ENCODE peak calls at places on chromosomes 4 and X, in eight cellular contexts. V, T, L, F, C, J, B and E are unnamed samples.
A peak's percentile ranks its signal among the peaks of the same experiment; 100 is the strongest.

GRCh38 chrX:124433186-124433585 is 86.8 kb downstream of the SH2D1A start:
- DNase-seq in V (no peak), T (no peak), L (no peak), F (no peak), C (no peak), J (no peak), B (no peak), E (no peak)

GRCh38 chrX:38796926-38797325 is 4.3 kb upstream of the MID1IP1 start:
- DNase-seq in V (no peak), T (no peak), L (no peak), F (no peak), C (no peak), J (no peak), B (no peak), E (no peak)

GRCh38 chrX:24870143-24870542 is 145.6 kb downstream of the ARX start:
- DNase-seq in V (no peak), T (no peak), L (no peak), F (no peak), C (peak; percentile 48), J (peak; percentile 75), B (no peak), E (no peak)

GRCh38 chr4:5142726-5143125 is 91.4 kb downstream of the STK32B start:
- DNase-seq in V (peak; percentile 60), T (no peak), L (peak; percentile 52), F (peak; percentile 39), C (peak; percentile 61), J (peak; percentile 45), B (no peak), E (no peak)

GRCh38 chr4:26786916-26787315 is 73.7 kb upstream of the STIM2 start:
- DNase-seq in V (no peak), T (no peak), L (no peak), F (no peak), C (no peak), J (no peak), B (no peak), E (no peak)

GRCh38 chr4:76011700-76012387 is 4.5 kb upstream of the CXCL9 start:
- DNase-seq in V (peak; percentile 37), T (no peak), L (no peak), F (no peak), C (peak; percentile 72), J (peak; percentile 53), B (no peak), E (no peak)

GRCh38 chr4:98369322-98369721 is 108.1 kb downstream of the RAP1GDS1 start:
- DNase-seq in V (no peak), T (no peak), L (no peak), F (no peak), C (no peak), J (no peak), B (no peak), E (no peak)

GRCh38 chr4:150173854-150174398 is 95.7 kb downstream of the DCLK2 start:
- DNase-seq in V (no peak), T (no peak), L (peak; percentile 45), F (no peak), C (peak; percentile 22), J (no peak), B (no peak), E (no peak)

GRCh38 chr4:90718926-90719325 is 591.7 kb downstream of the CCSER1 start:
- DNase-seq in V (no peak), T (no peak), L (no peak), F (no peak), C (no peak), J (no peak), B (no peak), E (no peak)

GRCh38 chr4:101018836-101019235 is 328.5 kb downstream of the PPP3CA start:
- DNase-seq in V (no peak), T (no peak), L (no peak), F (no peak), C (no peak), J (no peak), B (no peak), E (no peak)

GRCh38 chr4:10581022-10581421 is 103.5 kb downstream of the CLNK start:
- DNase-seq in V (no peak), T (no peak), L (no peak), F (no peak), C (no peak), J (no peak), B (no peak), E (no peak)

GRCh38 chrX:119236599-119237525 is 777 bp downstream of the PGRMC1 start:
- DNase-seq in V (peak; percentile 12), T (no peak), L (peak; percentile 15), F (peak; percentile 21), C (peak; percentile 46), J (peak; percentile 65), B (peak; percentile 19), E (no peak)

GRCh38 chrX:123869488-123869887 is 9.6 kb downstream of the XIAP start:
- DNase-seq in V (no peak), T (no peak), L (no peak), F (no peak), C (peak; percentile 12), J (peak; percentile 51), B (no peak), E (no peak)

GRCh38 chr4:53937327-53937726 is 127.1 kb downstream of the CHIC2 start:
- DNase-seq in V (no peak), T (no peak), L (no peak), F (no peak), C (no peak), J (no peak), B (no peak), E (no peak)

GRCh38 chr4:83780334-83780733 is 244.4 kb downstream of the GPAT3 start:
- DNase-seq in V (no peak), T (no peak), L (no peak), F (no peak), C (no peak), J (peak; percentile 2), B (no peak), E (no peak)

GRCh38 chr4:99806545-99806944 is 10.1 kb upstream of the DAPP1 start:
- DNase-seq in V (no peak), T (no peak), L (no peak), F (no peak), C (no peak), J (no peak), B (no peak), E (no peak)

GRCh38 chr4:6119507-6120020 is 80.8 kb downstream of the JAKMIP1 start:
- DNase-seq in V (no peak), T (no peak), L (no peak), F (peak; percentile 9), C (no peak), J (peak; percentile 12), B (no peak), E (no peak)

GRCh38 chrX:13790206-13791131 is 26.4 kb downstream of the GPM6B start:
- DNase-seq in V (no peak), T (no peak), L (no peak), F (no peak), C (no peak), J (peak; percentile 3), B (no peak), E (no peak)

GRCh38 chr4:5365071-5366008 is 314.1 kb downstream of the STK32B start:
- DNase-seq in V (no peak), T (no peak), L (no peak), F (no peak), C (peak; percentile 98), J (peak; percentile 99), B (no peak), E (peak; percentile 52)

GRCh38 chr4:8090312-8090711 is 68.3 kb downstream of the ABLIM2 start:
- DNase-seq in V (no peak), T (no peak), L (no peak), F (no peak), C (peak; percentile 19), J (peak; percentile 72), B (no peak), E (no peak)

GRCh38 chr4:37415845-37416369 is 171.4 kb downstream of the NWD2 start:
- DNase-seq in V (peak; percentile 13), T (no peak), L (no peak), F (no peak), C (no peak), J (no peak), B (no peak), E (no peak)

GRCh38 chrX:29299689-29300088 is 712.4 kb downstream of the IL1RAPL1 start:
- DNase-seq in V (no peak), T (no peak), L (no peak), F (no peak), C (no peak), J (peak; percentile 78), B (no peak), E (no peak)

GRCh38 chrX:111444881-111445280 is 32.9 kb upstream of the DCX start:
- DNase-seq in V (no peak), T (no peak), L (no peak), F (no peak), C (no peak), J (no peak), B (no peak), E (no peak)

GRCh38 chr4:139556071-139556734 is at the start of gene SETD7:
- DNase-seq in V (peak; percentile 77), T (peak; percentile 85), L (peak; percentile 53), F (peak; percentile 77), C (peak; percentile 72), J (peak; percentile 70), B (peak; percentile 33), E (peak; percentile 86)

GRCh38 chr4:24850669-24851068 is 55.3 kb downstream of the SOD3 start:
- DNase-seq in V (no peak), T (no peak), L (no peak), F (peak; percentile 56), C (peak; percentile 87), J (peak; percentile 92), B (no peak), E (no peak)

GRCh38 chr4:20904966-20905365 is 204.7 kb downstream of the PACRGL start:
- DNase-seq in V (no peak), T (no peak), L (no peak), F (no peak), C (no peak), J (no peak), B (no peak), E (no peak)

GRCh38 chrX:106752101-106752678 is 25.7 kb downstream of the RNF128 start:
- DNase-seq in V (peak; percentile 23), T (no peak), L (peak; percentile 3), F (no peak), C (peak; percentile 12), J (peak; percentile 3), B (no peak), E (no peak)

GRCh38 chrX:8067754-8068469 is 103.2 kb downstream of the VCX2 start:
- DNase-seq in V (no peak), T (no peak), L (no peak), F (no peak), C (no peak), J (peak; percentile 6), B (no peak), E (no peak)

GRCh38 chr4:156751486-156751885 is 220.1 kb downstream of the PDGFC start:
- DNase-seq in V (no peak), T (no peak), L (no peak), F (no peak), C (peak; percentile 20), J (peak; percentile 89), B (no peak), E (no peak)

GRCh38 chr4:108335081-108335480 is 166.3 kb upstream of the LEF1 start:
- DNase-seq in V (no peak), T (no peak), L (no peak), F (no peak), C (no peak), J (no peak), B (no peak), E (no peak)

GRCh38 chrX:41097326-41097725 is 12.1 kb downstream of the USP9X start:
- DNase-seq in V (no peak), T (no peak), L (no peak), F (no peak), C (no peak), J (peak; percentile 10), B (no peak), E (no peak)

GRCh38 chr4:85738721-85739120 is 263.8 kb downstream of the ARHGAP24 start:
- DNase-seq in V (no peak), T (no peak), L (no peak), F (no peak), C (no peak), J (no peak), B (no peak), E (no peak)